ENCODE peak calls at places on chromosomes 6 and 20, in five cellular contexts. One of them, this sample, is unnamed.
A peak's percentile ranks its signal among the peaks of the same experiment; 100 is the strongest.

GRCh38 chr6:164927288-164928040 is 381.9 kb downstream of the C6orf118 start:
- DNase-seq in psoas muscle: peak; percentile 84
- DNase-seq in Jurkat, Clone E6-1: peak; percentile 31
- DNase-seq in left ventricle myocardium inferior: peak; percentile 64
- DNase-seq in uterus: no peak
- DNase-seq in this sample: peak; percentile 45

GRCh38 chr6:99836471-99836870 is 157.6 kb downstream of the MCHR2 start:
- DNase-seq in psoas muscle: no peak
- DNase-seq in Jurkat, Clone E6-1: no peak
- DNase-seq in left ventricle myocardium inferior: no peak
- DNase-seq in uterus: no peak
- DNase-seq in this sample: no peak

GRCh38 chr6:166738778-166739654 is 112.0 kb upstream of the RPS6KA2 start:
- DNase-seq in psoas muscle: no peak
- DNase-seq in Jurkat, Clone E6-1: no peak
- DNase-seq in left ventricle myocardium inferior: no peak
- DNase-seq in uterus: no peak
- DNase-seq in this sample: no peak

GRCh38 chr6:30782425-30783014 is 38.2 kb upstream of the IER3 start:
- DNase-seq in psoas muscle: no peak
- DNase-seq in Jurkat, Clone E6-1: no peak
- DNase-seq in left ventricle myocardium inferior: no peak
- DNase-seq in uterus: no peak
- DNase-seq in this sample: no peak

GRCh38 chr6:16543491-16543890 is 217.8 kb downstream of the ATXN1 start:
- DNase-seq in psoas muscle: no peak
- DNase-seq in Jurkat, Clone E6-1: no peak
- DNase-seq in left ventricle myocardium inferior: no peak
- DNase-seq in uterus: no peak
- DNase-seq in this sample: no peak

GRCh38 chr20:11437611-11438380 is 479.9 kb upstream of the BTBD3 start:
- DNase-seq in psoas muscle: no peak
- DNase-seq in Jurkat, Clone E6-1: no peak
- DNase-seq in left ventricle myocardium inferior: no peak
- DNase-seq in uterus: no peak
- DNase-seq in this sample: no peak

GRCh38 chr6:129599467-129599866 is 110.5 kb downstream of the ARHGAP18 start:
- DNase-seq in psoas muscle: no peak
- DNase-seq in Jurkat, Clone E6-1: no peak
- DNase-seq in left ventricle myocardium inferior: no peak
- DNase-seq in uterus: no peak
- DNase-seq in this sample: no peak

GRCh38 chr6:126664271-126664670 is 324.4 kb downstream of the CENPW start:
- DNase-seq in psoas muscle: no peak
- DNase-seq in Jurkat, Clone E6-1: no peak
- DNase-seq in left ventricle myocardium inferior: no peak
- DNase-seq in uterus: no peak
- DNase-seq in this sample: no peak

GRCh38 chr6:84897874-84898635 is 133.7 kb upstream of the TBX18 start:
- DNase-seq in psoas muscle: no peak
- DNase-seq in Jurkat, Clone E6-1: no peak
- DNase-seq in left ventricle myocardium inferior: no peak
- DNase-seq in uterus: no peak
- DNase-seq in this sample: no peak

GRCh38 chr6:123715243-123715863 is 78.6 kb upstream of the TRDN start:
- DNase-seq in psoas muscle: no peak
- DNase-seq in Jurkat, Clone E6-1: peak; percentile 11
- DNase-seq in left ventricle myocardium inferior: no peak
- DNase-seq in uterus: no peak
- DNase-seq in this sample: no peak

GRCh38 chr6:41502607-41503434 is 43.4 kb upstream of the FOXP4 start:
- DNase-seq in psoas muscle: peak; percentile 61
- DNase-seq in Jurkat, Clone E6-1: no peak
- DNase-seq in left ventricle myocardium inferior: peak; percentile 15
- DNase-seq in uterus: peak; percentile 50
- DNase-seq in this sample: peak; percentile 65

GRCh38 chr6:41503841-41504525 is 42.2 kb upstream of the FOXP4 start:
- DNase-seq in psoas muscle: no peak
- DNase-seq in Jurkat, Clone E6-1: no peak
- DNase-seq in left ventricle myocardium inferior: peak; percentile 26
- DNase-seq in uterus: peak; percentile 63
- DNase-seq in this sample: peak; percentile 48

GRCh38 chr6:41503435-41503768 is 42.8 kb upstream of the FOXP4 start:
- DNase-seq in psoas muscle: no peak
- DNase-seq in Jurkat, Clone E6-1: no peak
- DNase-seq in left ventricle myocardium inferior: no peak
- DNase-seq in uterus: no peak
- DNase-seq in this sample: no peak

GRCh38 chr6:41504526-41505021 is 41.6 kb upstream of the FOXP4 start:
- DNase-seq in psoas muscle: no peak
- DNase-seq in Jurkat, Clone E6-1: no peak
- DNase-seq in left ventricle myocardium inferior: no peak
- DNase-seq in uterus: no peak
- DNase-seq in this sample: no peak

DNA sequence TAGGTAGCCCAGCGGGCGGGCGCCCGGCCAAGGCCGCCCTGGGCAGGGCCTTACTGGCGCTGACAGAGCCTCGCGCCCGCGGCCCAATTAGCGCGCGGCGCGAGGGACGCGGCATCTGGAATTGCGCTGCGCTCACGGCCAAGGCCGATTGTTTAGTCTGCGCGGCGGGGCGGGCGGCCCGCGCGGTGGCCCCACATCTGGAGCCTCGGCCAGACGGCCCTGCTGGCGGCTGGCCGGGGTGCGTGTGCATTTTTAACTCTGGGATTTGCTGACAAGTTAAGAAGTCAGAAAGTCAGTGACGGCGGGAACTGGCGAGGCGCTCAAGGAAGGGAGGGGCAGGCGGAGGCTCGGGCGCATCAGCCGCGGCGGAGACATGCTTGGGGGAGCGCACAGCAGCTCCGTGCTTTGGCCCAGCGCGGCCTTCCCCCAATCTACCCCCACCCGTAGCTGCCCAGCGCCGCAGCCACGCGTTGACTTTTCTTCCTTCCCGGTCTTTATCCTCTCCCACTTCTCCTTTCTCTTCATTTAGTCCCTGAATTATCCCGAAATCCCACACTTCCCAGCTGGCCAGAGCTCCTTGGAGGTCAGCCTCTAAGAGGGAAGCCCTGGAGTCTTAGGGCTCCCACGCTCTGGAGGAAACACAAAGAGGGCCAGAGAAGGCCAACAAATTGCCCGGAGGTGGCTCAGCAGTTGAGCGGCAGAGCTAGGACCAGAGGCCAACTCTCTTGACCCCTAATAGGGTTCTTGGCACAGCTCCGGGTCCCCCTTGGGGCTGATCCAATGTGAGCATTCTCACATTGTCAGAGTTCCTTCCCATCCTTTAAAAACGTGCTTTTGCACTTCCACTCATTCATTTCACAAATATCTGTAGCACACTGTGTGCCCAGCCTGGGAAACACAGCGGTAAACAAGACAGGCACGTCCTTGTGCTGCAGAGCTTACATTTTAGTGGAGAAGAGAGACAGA is 40.8 kb upstream of the FOXP4 start:
- DNase-seq in psoas muscle: peak; percentile 86
- DNase-seq in Jurkat, Clone E6-1: no peak
- DNase-seq in left ventricle myocardium inferior: peak; percentile 83
- DNase-seq in uterus: peak; percentile 93
- DNase-seq in this sample: peak; percentile 94
- H3K4me3 ChIP-seq in psoas muscle: peak overlapping the region; percentile 60
- H3K4me3 ChIP-seq in Jurkat, Clone E6-1: no peak overlapping the region
- H3K4me3 ChIP-seq in left ventricle myocardium inferior: peak overlapping the region; percentile 62
- H3K4me3 ChIP-seq in uterus: peak overlapping the region; percentile 21
- H3K4me3 ChIP-seq in this sample: peak overlapping the region; percentile 42

GRCh38 chr6:46129634-46130505 is at the start of gene ENPP4:
- DNase-seq in psoas muscle: peak; percentile 95
- DNase-seq in Jurkat, Clone E6-1: peak; percentile 97
- DNase-seq in left ventricle myocardium inferior: peak; percentile 81
- DNase-seq in uterus: peak; percentile 54
- DNase-seq in this sample: peak; percentile 82
- H3K4me3 ChIP-seq in psoas muscle: peak within 1 kb of the TSS; percentile 94
- H3K4me3 ChIP-seq in Jurkat, Clone E6-1: peak within 1 kb of the TSS; percentile 99
- H3K4me3 ChIP-seq in left ventricle myocardium inferior: peak within 1 kb of the TSS; percentile 79
- H3K4me3 ChIP-seq in uterus: peak within 1 kb of the TSS; percentile 57
- H3K4me3 ChIP-seq in this sample: peak within 1 kb of the TSS; percentile 63

GRCh38 chr6:64553414-64553813 is 917.8 kb downstream of the PHF3 start:
- DNase-seq in psoas muscle: no peak
- DNase-seq in Jurkat, Clone E6-1: no peak
- DNase-seq in left ventricle myocardium inferior: no peak
- DNase-seq in uterus: no peak
- DNase-seq in this sample: no peak
- H3K4me3 ChIP-seq in psoas muscle: no peak overlapping the region
- H3K4me3 ChIP-seq in Jurkat, Clone E6-1: no peak overlapping the region
- H3K4me3 ChIP-seq in left ventricle myocardium inferior: no peak overlapping the region
- H3K4me3 ChIP-seq in uterus: no peak overlapping the region
- H3K4me3 ChIP-seq in this sample: no peak overlapping the region

DNA sequence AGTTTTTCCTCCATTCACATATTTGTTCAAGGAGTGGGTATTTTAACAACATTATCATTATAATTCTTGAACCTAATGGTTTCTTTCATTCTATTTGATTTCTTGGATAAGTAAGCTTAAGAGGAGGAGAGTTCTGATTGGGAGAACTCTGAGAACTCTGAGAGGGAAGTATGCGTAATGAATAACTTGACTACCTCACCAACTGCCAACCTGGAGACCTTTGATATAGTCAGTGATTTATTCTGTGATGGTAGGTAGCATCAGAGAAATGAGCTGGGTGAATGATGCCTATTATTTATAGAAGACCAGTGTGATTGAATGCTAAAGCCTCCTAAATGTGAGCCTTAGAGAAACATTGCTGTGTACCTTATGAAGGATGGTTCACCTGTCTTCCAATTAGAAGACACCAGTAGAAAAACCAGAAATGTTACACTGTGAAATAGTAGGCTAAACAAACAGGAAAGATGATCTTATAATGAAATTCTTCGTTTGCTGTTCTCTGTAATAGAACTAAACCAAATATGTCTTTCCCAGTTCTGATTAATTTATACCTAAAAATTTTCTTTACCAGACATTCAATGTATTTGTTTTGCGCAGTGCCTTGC is 114.9 kb downstream of the RTN4IP1 start:
- DNase-seq in psoas muscle: no peak
- DNase-seq in Jurkat, Clone E6-1: no peak
- DNase-seq in left ventricle myocardium inferior: no peak
- DNase-seq in uterus: no peak
- DNase-seq in this sample: no peak
- H3K4me3 ChIP-seq in psoas muscle: peak overlapping the region; percentile 77
- H3K4me3 ChIP-seq in Jurkat, Clone E6-1: peak overlapping the region; percentile 62
- H3K4me3 ChIP-seq in left ventricle myocardium inferior: peak overlapping the region; percentile 73
- H3K4me3 ChIP-seq in uterus: no peak overlapping the region
- H3K4me3 ChIP-seq in this sample: no peak overlapping the region

DNA sequence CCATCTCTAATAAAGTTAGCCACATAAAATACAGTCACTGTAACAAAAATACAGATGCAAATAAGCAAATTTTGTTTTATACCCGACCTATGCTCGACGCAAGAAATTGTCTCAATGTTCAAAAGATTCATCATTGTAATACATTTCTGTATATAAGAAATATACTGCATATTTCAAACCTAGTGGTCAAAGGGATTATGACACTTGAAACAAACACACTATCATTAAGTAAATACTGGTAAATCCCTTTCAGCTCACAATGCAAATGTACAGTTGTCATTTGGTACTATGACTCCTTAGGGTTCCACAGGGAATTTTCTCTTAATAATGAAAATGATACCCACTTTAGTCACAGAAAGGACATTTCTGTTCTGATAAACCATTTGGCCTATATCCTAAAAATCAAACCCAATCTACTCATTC is 2.2 kb downstream of the HIVEP2 start:
- DNase-seq in psoas muscle: no peak
- DNase-seq in Jurkat, Clone E6-1: peak; percentile 75
- DNase-seq in left ventricle myocardium inferior: no peak
- DNase-seq in uterus: no peak
- DNase-seq in this sample: no peak
- H3K4me3 ChIP-seq in psoas muscle: peak overlapping the region; percentile 94
- H3K4me3 ChIP-seq in Jurkat, Clone E6-1: peak overlapping the region; percentile 88
- H3K4me3 ChIP-seq in left ventricle myocardium inferior: no peak overlapping the region
- H3K4me3 ChIP-seq in uterus: no peak overlapping the region
- H3K4me3 ChIP-seq in this sample: no peak overlapping the region

This sample was measured in ovary.